ENCODE peak calls at places on chromosomes 1 and 21, in six cellular contexts. Q, E, S, B, U and G are unnamed samples.

GRCh38 chr1:34398916-34399275 is 222.2 kb downstream of the C1orf94 start:
- DNase-seq in Q (no peak), E (no peak), S (no peak), B (no peak), U (no peak), G (no peak)

GRCh38 chr1:226980122-226980551 is 40.0 kb downstream of the COQ8A start:
- DNase-seq in Q (peak; percentile 67), E (no peak), S (no peak), B (peak; percentile 60), U (no peak), G (no peak)

GRCh38 chr1:188314557-188315137 is 1485.9 kb downstream of the PLA2G4A start:
- DNase-seq in Q (no peak), E (no peak), S (no peak), B (no peak), U (no peak), G (no peak)

GRCh38 chr21:29360799-29361765 is 62.4 kb downstream of the BACH1 start:
- DNase-seq in Q (no peak), E (no peak), S (no peak), B (no peak), U (no peak), G (no peak)

GRCh38 chr1:34824817-34825454 is 32.1 kb downstream of the GJA4 start:
- DNase-seq in Q (no peak), E (no peak), S (no peak), B (no peak), U (no peak), G (no peak)

GRCh38 chr1:62327360-62328051 is 8.3 kb upstream of the KANK4 start:
- DNase-seq in Q (no peak), E (no peak), S (no peak), B (peak; percentile 63), U (no peak), G (no peak)

GRCh38 chr21:32427958-32428623 is 15.6 kb downstream of the EVA1C start:
- DNase-seq in Q (no peak), E (no peak), S (no peak), B (no peak), U (no peak), G (no peak)

GRCh38 chr1:29505537-29506220 is 269.4 kb downstream of the PTPRU start:
- DNase-seq in Q (no peak), E (no peak), S (no peak), B (no peak), U (peak; percentile 27), G (peak; percentile 15)

GRCh38 chr1:156504062-156504813 is 3.7 kb upstream of the MEF2D start:
- DNase-seq in Q (no peak), E (peak; percentile 10), S (no peak), B (peak; percentile 64), U (no peak), G (no peak)

GRCh38 chr1:966135-966602 is at the start of gene PLEKHN1:
- DNase-seq in Q (no peak), E (peak; percentile 60), S (no peak), B (no peak), U (no peak), G (peak; percentile 63)

GRCh38 chr1:156804572-156805243 is 11.9 kb downstream of the SH2D2A start:
- DNase-seq in Q (no peak), E (no peak), S (no peak), B (no peak), U (no peak), G (no peak)

GRCh38 chr21:21845901-21846396 is 847.7 kb downstream of the NCAM2 start:
- DNase-seq in Q (no peak), E (no peak), S (no peak), B (no peak), U (no peak), G (no peak)

GRCh38 chr1:241837901-241838300 is 10.1 kb upstream of the EXO1 start:
- DNase-seq in Q (no peak), E (no peak), S (no peak), B (no peak), U (no peak), G (no peak)

GRCh38 chr1:211082824-211083223 is 51.1 kb downstream of the KCNH1 start:
- DNase-seq in Q (no peak), E (no peak), S (no peak), B (no peak), U (no peak), G (no peak)

GRCh38 chr21:45478816-45479669 is 63.2 kb downstream of the SLC19A1 start:
- DNase-seq in Q (no peak), E (no peak), S (no peak), B (peak; percentile 86), U (no peak), G (no peak)
- TF ChIP-seq POLR2AphosphoS5 in Q (no peak), E (no peak), S (no peak), B (peak; percentile 49), U (no peak), G (no peak)

GRCh38 chr1:21317690-21318043 is 27.4 kb upstream of the ECE1 start:
- DNase-seq in Q (no peak), E (no peak), S (no peak), B (no peak), U (no peak), G (no peak)
- H3K4me1 ChIP-seq in Q (peaks cover 100% of the 10 kb centered on the region), E (peaks cover 60% of the 10 kb centered on the region), S (peaks cover 55% of the 10 kb centered on the region), B (peaks cover 84% of the 10 kb centered on the region), U (peaks cover 81% of the 10 kb centered on the region), G (peaks cover 77% of the 10 kb centered on the region)

GRCh38 chr1:20634594-20635084 is 1.4 kb downstream of the PINK1 start:
- DNase-seq in Q (no peak), E (peak; percentile 59), S (peak; percentile 38), B (no peak), U (peak; percentile 72), G (peak; percentile 68)
- H3K27ac ChIP-seq in Q (peak overlapping the region; percentile 96), E (peak overlapping the region; percentile 99), S (peak overlapping the region; percentile 86), B (peak overlapping the region; percentile 92), U (peak overlapping the region; percentile 95), G (no peak overlapping the region)

DNA sequence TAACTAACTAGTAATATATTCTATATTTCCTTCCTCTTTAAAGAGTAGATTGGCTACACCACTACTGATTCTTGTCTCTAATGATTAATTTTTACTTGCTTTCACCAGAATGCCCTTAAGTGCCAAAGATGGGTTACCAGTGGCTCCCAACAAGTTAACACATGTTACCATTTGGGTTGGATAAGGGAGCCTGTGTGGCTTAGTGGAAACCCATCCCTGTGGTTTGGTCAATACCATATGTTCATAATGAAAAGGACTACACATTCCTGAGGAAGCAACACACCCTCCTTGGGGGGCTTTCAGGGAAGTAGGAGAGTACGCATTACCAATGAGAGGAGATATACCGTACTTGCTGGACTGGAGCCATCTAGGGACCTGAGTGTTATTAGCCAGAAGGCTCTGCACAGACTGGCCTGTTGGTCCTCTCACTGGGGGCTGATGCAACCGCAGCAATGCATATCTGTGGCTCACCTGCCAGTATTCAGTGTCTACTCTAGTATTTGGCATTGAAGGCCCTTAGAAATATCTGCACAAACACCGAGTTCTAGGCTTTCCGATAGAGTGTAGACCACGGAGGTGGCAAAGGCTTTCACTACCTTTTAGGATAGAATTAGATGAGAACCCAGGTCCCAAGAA is 29.3 kb upstream of the PLXNA2 start:
- DNase-seq in Q (no peak), E (no peak), S (no peak), B (no peak), U (no peak), G (no peak)
- TF ChIP-seq POLR2AphosphoS5 in Q (no peak), E (no peak), S (no peak), B (no peak), U (no peak), G (no peak)

GRCh38 chr1:27592191-27592590 is 11.8 kb downstream of the AHDC1 start:
- DNase-seq in Q (no peak), E (no peak), S (no peak), B (no peak), U (no peak), G (no peak)

GRCh38 chr1:27589441-27589840 is 14.5 kb downstream of the AHDC1 start:
- DNase-seq in Q (no peak), E (no peak), S (no peak), B (no peak), U (no peak), G (no peak)

GRCh38 chr1:27589841-27590426 is 14.0 kb downstream of the AHDC1 start:
- DNase-seq in Q (peak; percentile 85), E (no peak), S (no peak), B (no peak), U (no peak), G (no peak)

GRCh38 chr1:27591622-27592021 is 12.3 kb downstream of the AHDC1 start:
- DNase-seq in Q (no peak), E (no peak), S (no peak), B (no peak), U (no peak), G (no peak)

DNA sequence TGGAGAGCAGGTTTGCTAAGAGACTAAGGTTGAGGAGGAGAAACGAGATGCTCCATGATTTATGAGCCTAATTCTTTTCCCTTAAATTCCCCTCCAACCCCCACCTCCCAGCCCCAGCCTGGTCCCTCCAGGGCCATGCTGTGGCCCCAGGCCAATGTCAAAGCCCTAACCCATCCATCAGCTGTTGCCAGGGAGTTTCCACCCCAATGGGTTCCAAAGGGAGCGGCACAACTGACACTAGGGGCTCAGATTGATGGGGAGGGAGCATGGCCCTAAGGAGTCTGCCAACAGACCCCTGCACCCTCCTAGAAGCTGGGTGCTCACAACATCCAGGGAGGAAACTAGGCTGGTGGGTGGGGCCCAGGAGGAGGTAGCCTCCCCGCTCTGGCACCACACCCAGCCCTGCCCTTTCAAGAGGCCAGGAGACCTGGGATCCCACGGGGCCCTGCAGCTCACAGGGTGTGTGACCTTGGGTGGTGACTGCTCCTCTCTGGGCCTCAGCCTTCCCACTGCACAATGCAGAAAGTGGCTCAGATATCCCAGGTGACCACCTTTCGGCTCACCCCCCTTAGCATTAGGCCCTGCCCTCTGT is 12.9 kb downstream of the AHDC1 start:
- DNase-seq in Q (no peak), E (peak; percentile 72), S (no peak), B (no peak), U (peak; percentile 68), G (no peak)
- H3K4me1 ChIP-seq in Q (peaks cover 90% of the 10 kb centered on the region), E (peaks cover 65% of the 10 kb centered on the region), S (peaks cover 36% of the 10 kb centered on the region), B (peaks cover 100% of the 10 kb centered on the region), U (peaks cover 88% of the 10 kb centered on the region), G (peaks cover 97% of the 10 kb centered on the region)

GRCh38 chr21:41673596-41674335 is 93.1 kb downstream of the RIPK4 start:
- DNase-seq in Q (no peak), E (no peak), S (no peak), B (peak; percentile 25), U (peak; percentile 38), G (no peak)
- H3K27ac ChIP-seq in Q (no peak overlapping the region), E (no peak overlapping the region), S (no peak overlapping the region), B (no peak overlapping the region), U (no peak overlapping the region), G (no peak overlapping the region)

DNA sequence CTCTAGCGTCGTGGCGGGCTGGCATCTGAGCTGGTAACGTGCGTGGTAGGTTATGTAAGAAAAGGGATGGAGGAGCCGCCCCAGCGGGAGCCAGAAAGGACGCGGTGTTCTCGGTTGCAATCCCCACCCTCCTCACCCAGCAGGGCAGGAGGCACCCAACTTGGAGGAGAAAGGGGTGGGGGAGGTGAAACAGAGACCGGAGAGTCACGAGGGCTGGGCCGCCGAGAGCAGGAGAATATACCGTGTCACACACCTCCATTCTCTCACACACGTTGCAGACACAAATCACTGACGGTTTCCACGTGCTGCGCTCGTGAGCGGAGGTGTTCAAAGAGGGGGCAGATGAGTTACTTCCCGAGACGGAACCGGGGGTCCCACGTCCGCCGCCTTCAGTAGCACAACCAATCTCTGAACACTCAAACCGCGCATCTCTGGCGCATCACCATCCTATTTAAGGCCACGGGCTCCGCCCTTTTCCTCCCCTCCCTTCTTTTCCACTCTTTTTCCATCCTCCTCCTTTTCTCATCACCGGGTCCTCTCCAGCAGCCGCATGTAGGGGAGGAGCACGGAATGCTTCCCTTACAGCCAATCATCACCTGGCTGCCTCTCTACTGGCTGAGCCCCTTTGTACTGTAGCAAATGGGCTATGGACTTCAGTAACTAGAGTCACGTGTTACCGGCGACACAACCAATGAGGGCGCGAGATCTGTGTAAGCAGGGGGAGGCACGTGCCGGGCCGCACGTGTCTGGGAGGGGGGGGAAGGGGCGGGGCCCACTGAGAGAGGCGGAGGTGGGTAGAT is at the start of gene CIART:
- DNase-seq in Q (peak; percentile 99), E (peak; percentile 82), S (peak; percentile 98), B (peak; percentile 93), U (peak; percentile 97), G (peak; percentile 93)
- TF ChIP-seq POLR2AphosphoS5 in Q (peak; percentile 86), E (peak; percentile 72), S (peak; percentile 81), B (peak; percentile 39), U (no peak), G (peak; percentile 61)